ENCODE peak calls at places on chromosomes 1 and 21, in eight cellular contexts. Z, S, F, A, I, N, O and Q are unnamed samples.

GRCh38 chr1:33576821-33577599 is 104.6 kb downstream of the ZSCAN20 start:
- DNase-seq in N (no peak), A (no peak), I (no peak), S (no peak), Z (no peak), O (no peak), F (no peak), Q (no peak)

GRCh38 chr1:91591175-91591968 is 90.7 kb downstream of the CDC7 start:
- DNase-seq in O (no peak), F (no peak), S (no peak), Z (peak), A (no peak), N (no peak), I (no peak), Q (peak)

GRCh38 chr1:227058321-227058751 is 118.2 kb downstream of the COQ8A start:
- DNase-seq in N (no peak), O (no peak), I (peak), A (no peak), F (no peak), Z (no peak), S (no peak), Q (no peak)

GRCh38 chr1:213327318-213327667 is 276.3 kb downstream of the RPS6KC1 start:
- DNase-seq in I (peak), Z (no peak), F (no peak), A (no peak), N (no peak), O (no peak), S (no peak), Q (no peak)

GRCh38 chr1:2973661-2974593 is 47.3 kb upstream of the ACTRT2 start:
- DNase-seq in N (peak), I (no peak), S (peak), O (no peak), A (no peak), F (no peak), Z (no peak), Q (no peak)

GRCh38 chr21:15121655-15122120 is 56.9 kb upstream of the NRIP1 start:
- DNase-seq in I (peak), O (no peak), Z (no peak), N (no peak), A (no peak), S (peak), F (no peak), Q (no peak)

GRCh38 chr1:231616667-231617066 is 9.9 kb upstream of the DISC1 start:
- DNase-seq in S (no peak), A (no peak), Z (no peak), F (no peak), I (no peak), O (no peak), N (no peak), Q (no peak)

GRCh38 chr1:29875557-29876028 is 639.3 kb downstream of the PTPRU start:
- DNase-seq in S (no peak), N (no peak), Z (no peak), I (no peak), A (no peak), O (no peak), F (no peak), Q (no peak)

GRCh38 chr1:6280761-6281451 is 20.0 kb upstream of the GPR153 start:
- DNase-seq in N (no peak), A (peak), Z (peak), S (no peak), F (no peak), O (no peak), I (no peak), Q (peak)

GRCh38 chr1:203306970-203307541 is 1.7 kb downstream of the BTG2 start:
- DNase-seq in S (no peak), F (no peak), N (peak), I (no peak), O (no peak), Z (no peak), A (no peak), Q (no peak)

GRCh38 chr1:182261655-182262054 is 129.9 kb downstream of the GLUL start:
- DNase-seq in S (no peak), A (no peak), N (no peak), F (no peak), Z (no peak), I (no peak), O (no peak), Q (no peak)

GRCh38 chr1:211951856-211952255 is 83.5 kb downstream of the INTS7 start:
- DNase-seq in S (no peak), Z (no peak), F (peak), A (no peak), N (no peak), I (peak), O (no peak), Q (no peak)

DNA sequence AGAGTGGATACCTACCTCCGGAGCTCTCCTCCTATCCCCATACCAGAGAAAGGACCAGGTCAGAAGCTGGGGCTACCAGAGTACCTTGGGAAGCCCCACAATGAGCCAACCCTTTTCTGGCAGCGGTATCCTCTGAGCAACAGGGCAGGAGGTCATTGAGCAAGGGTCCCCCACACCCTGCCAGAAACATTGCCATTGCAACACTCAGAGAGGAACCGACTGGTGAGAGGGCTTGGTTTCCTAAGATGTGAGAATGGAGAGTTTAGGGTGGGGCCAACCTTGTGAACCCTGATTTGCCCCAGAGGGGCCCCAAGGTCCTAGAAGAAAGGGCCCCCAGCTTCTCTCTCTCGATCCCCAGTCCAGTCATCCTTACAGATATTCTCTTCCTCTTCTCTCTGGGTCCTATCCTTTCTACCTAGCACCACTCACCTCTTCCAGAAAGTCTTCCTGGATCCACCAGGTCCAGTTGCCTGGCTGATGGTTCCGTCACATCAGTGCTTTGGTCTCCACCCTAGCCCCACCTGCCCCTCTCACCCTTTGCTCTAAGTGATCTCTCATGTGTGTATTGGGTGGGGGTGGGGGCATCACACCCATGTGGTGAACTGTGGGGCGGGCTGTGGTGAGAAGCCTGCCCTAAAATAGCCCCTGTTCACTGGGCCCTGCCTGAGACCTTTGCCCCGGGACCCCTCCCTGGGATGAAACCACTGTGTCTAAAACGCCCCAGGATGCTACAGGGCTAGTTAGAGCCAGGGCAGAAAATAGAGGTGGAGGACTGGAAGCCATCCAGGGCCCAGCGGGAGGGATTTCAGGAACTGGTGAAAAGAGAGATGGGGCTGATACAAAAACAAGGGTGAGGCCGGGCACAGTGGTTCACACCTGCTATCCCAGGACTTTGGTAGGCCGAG is 8.7 kb downstream of the FGR start:
- DNase-seq in I (no peak), S (no peak), A (no peak), F (no peak), O (no peak), N (peak), Z (no peak), Q (no peak)
- TF ChIP-seq POLR2A in I (no peak), S (no peak), A (no peak), F (no peak), O (no peak), N (no peak), Z (no peak), Q (no peak)

GRCh38 chr1:94245747-94246438 is 8.5 kb upstream of the ARHGAP29 start:
- DNase-seq in O (no peak), A (no peak), F (no peak), Z (no peak), I (peak), N (no peak), S (no peak), Q (no peak)

GRCh38 chr1:94248956-94249688 is 11.7 kb upstream of the ARHGAP29 start:
- DNase-seq in S (no peak), N (no peak), O (no peak), Z (no peak), I (no peak), A (no peak), F (no peak), Q (no peak)

GRCh38 chr1:94246692-94247145 is 9.3 kb upstream of the ARHGAP29 start:
- DNase-seq in F (no peak), A (no peak), Z (no peak), I (no peak), O (no peak), N (no peak), S (no peak), Q (no peak)

GRCh38 chr1:94244816-94245215 is 7.4 kb upstream of the ARHGAP29 start:
- DNase-seq in S (no peak), F (no peak), N (no peak), O (no peak), A (no peak), I (no peak), Z (no peak), Q (no peak)

DNA sequence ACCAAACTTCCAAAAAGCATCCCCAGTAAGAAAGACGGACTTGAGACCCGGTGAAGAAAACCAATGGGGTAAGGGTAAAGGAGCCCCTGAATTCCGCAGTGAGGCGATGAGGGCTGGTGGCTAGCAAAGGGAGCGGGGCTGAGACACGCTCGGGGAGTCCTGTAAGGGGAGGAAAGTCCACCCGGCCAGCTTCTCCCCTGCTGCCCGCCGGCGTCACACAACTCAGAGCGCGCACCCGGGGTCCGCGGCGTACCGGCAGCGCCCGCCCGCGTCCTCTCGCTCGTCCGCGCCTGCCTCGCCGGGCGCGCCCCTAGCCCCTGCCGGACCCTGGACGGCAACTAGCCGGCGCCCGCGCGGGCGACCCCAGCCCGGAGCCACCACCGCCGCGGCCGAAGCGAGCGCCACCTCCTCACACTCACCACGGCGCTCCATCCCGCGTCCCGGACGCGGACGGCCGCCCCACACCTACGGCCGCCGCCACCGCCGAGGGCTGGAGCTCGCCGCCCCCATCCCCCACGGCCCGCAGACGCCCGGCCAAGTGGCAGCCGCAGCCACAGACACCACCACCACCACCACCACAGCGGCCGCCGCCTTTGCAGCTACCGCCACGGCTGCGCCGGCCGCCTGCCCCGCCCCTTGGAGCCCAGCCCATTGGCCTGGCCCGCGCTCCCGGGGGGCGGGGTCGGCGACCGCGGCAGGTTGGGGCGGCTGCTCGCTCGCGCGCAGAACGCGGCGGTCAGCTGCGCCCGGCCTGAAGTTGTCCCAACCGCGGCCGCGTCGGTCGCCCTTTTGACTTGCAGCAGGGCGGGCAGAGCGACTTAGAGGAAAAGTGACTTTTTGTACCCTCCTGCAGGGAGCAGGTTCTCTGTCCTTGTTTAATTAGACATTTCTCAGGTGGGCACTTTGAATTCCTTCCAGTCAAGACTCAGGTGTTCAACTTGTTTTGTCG is 10.0 kb upstream of the ARHGAP29 start:
- DNase-seq in O (no peak), F (peak), Z (peak), I (peak), A (peak), S (peak), N (peak), Q (peak)
- TF ChIP-seq POLR2A in O (no peak), F (peak), Z (no peak), I (no peak), A (no peak), S (peak), N (peak), Q (no peak)

GRCh38 chr1:54273837-54274192 is 73.8 kb downstream of the MRPL37 start:
- DNase-seq in S (peak), F (no peak), O (no peak), Z (peak), A (no peak), I (no peak), N (no peak), Q (peak)
- TF ChIP-seq POLR2A in S (no peak), F (no peak), O (no peak), Z (no peak), A (no peak), I (no peak), N (no peak), Q (no peak)

DNA sequence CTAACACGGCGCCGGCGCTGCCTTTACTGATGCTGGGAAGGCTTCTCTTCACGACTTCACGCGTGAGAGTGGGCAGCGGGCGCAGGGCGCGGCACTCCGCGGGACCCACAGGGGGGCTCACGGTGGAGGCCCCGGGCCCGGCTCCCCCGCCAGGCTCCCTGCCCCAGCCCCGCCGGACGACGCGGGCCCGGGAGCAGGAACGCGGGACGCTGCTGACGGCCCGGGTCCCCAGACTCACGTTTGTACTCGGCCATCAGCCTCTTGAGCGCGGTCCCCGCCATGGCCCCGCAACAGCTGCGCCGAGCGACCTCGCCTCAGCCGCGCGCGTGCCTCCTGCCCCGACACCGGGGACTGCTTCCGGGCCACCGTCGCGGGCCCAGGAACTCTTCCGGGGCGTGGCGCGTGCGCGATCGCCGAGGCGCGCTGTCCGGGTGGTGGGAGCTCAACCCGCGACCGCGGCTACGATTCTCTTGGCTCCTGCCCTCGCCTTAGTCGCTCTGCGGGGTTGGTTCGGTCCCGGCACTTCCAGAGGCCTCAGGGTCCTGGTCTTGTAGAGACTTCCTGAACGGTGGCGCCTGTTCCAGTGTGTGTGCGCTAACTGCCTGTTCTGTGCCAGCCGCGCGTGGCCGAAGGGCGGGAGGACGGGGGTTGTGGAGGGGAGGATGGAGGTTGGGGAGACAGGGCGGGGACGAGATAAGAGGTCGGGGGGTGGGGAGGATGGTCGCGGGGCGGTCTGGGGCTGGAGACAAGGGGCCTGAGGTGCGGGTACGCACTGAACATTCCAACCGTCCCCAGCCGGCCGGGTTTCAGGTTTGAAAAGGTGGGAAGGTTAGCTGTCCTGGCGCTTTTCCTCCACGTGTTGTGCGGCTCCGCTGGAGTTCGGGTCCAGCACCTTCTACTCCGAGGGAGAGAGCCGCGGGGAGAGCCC is at the start of gene UBE2G2:
- DNase-seq in A (peak), N (peak), O (no peak), I (peak), Z (peak), S (peak), F (peak), Q (peak)
- TF ChIP-seq POLR2A in A (no peak), N (peak), O (no peak), I (peak), Z (peak), S (peak), F (peak), Q (peak)

DNA sequence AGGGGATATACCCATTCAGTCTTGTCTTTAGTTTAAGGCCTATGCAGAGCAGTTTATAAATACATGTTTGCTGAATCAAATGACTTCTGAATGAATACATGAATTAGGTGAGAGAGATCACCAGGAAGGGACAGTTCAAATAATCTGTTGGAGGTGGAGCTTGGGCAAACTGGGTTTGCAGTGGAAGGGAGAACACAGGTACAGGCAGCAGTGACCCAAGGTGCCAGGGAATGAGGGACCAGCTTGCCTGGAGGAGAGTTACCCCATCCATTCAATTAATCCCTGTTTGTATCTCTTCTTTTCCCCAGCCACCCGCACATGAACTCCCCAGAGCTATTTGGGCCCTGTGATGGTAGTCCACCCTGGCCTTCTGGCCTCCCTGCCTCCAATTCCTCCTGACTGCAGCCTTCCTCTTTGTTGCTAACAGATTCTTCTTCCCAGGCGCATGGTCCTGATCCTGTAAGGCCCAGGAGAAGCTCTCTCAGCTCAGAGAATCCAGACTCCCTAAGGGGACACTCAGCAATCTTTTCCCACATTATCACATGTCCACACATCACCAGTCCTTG is 1.8 kb downstream of the CD58 start:
- DNase-seq in O (no peak), A (no peak), F (no peak), I (no peak), S (no peak), Z (no peak), N (no peak), Q (peak)
- TF ChIP-seq POLR2A in O (no peak), A (no peak), F (no peak), I (no peak), S (no peak), Z (no peak), N (no peak), Q (no peak)

GRCh38 chr21:16241500-16241963 is 511.8 kb downstream of the USP25 start:
- DNase-seq in O (no peak), F (no peak), S (no peak), A (peak), Z (no peak), N (no peak), I (no peak), Q (peak)
- TF ChIP-seq POLR2A in O (no peak), F (no peak), S (no peak), A (no peak), Z (no peak), N (no peak), I (no peak), Q (no peak)

DNA sequence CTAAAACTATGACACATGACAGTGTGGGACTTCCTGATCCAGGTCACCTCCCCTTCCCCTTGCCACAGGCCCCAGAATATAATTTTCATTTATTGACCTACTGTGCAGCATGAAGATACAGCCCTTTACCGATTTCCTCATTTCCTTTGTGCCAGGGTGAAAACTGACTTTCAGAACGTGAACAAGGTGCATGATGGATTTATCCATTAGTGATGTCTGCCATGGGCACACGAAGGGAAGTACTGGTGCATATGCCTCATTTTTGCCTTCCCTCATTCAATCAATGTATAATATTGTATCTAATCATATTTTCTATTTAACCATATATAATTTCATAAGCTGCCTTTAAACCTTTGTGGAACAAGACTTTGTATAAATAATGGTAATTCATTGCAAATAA is 144.4 kb upstream of the WNT4 start:
- DNase-seq in S (no peak), I (no peak), N (no peak), F (no peak), A (no peak), Z (no peak), O (no peak), Q (no peak)
- TF ChIP-seq POLR2A in S (no peak), I (no peak), N (no peak), F (no peak), A (no peak), Z (no peak), O (no peak), Q (no peak)

GRCh38 chr1:39391741-39392679 is 99.4 kb upstream of the BMP8A start:
- DNase-seq in I (peak), N (no peak), O (no peak), S (peak), Z (no peak), F (no peak), A (peak), Q (no peak)
- TF ChIP-seq POLR2A in I (no peak), N (no peak), O (no peak), S (no peak), Z (peak), F (no peak), A (no peak), Q (no peak)

DNA sequence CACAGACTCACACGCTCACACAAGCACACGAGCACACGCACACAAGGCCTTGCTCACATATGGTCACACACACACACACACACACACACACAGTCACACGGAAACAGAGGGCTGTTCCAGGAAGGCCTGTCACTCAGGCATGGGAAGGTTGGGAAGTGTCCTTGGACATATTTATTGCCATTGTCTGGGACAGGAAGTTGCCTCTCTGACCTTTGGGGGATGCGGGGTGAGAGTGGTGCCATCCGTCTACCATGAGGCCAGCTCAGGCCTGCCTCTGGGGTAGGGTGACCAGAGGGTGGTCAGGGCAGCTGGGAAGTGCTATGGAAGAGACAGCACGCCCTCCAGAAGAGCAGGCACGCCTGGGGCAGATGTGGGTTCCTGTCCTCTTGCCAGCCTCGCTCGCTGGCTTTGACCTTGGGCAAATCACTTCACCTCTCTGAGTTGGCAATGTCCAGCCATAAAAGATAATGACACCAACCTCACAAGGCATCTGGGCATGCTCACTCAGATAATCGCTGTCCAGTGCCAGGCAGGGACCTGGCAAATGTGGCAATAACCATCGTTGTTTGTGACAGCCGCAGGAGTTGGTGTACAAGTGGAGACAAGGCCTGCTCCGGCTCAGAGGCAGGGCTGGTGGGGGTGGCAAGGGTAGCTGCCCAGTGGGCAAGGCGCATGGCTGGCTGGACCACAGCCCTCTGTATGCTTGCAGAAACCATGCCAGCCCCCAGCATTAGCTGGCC is 8.0 kb upstream of the GUCA2A start:
- DNase-seq in I (no peak), N (peak), A (no peak), O (no peak), F (no peak), S (no peak), Z (no peak), Q (no peak)
- TF ChIP-seq POLR2A in I (no peak), N (no peak), A (no peak), O (no peak), F (no peak), S (no peak), Z (no peak), Q (no peak)